ENCODE peak calls at places on chromosomes 2 and 18, in nine cellular contexts. S, H, Q, K, U, R, Y, X and L are unnamed samples.

GRCh38 chr18:59049726-59050660 is 89.7 kb upstream of the SEC11C start:
- DNase-seq in S (no peak), H (no peak), Q (peak), K (no peak), U (no peak), R (no peak), Y (no peak), X (no peak), L (peak)

GRCh38 chr2:46669016-46669415 is 189.7 kb downstream of the TMEM247 start:
- DNase-seq in S (no peak), H (no peak), Q (no peak), K (no peak), U (no peak), R (no peak), Y (no peak), X (no peak), L (no peak)

GRCh38 chr18:8745355-8746014 is 40.1 kb downstream of the MTCL1 start:
- DNase-seq in S (no peak), H (no peak), Q (no peak), K (no peak), U (no peak), R (no peak), Y (no peak), X (peak), L (no peak)

GRCh38 chr2:193837368-193837767 is 1642.6 kb upstream of the TMEFF2 start:
- DNase-seq in S (no peak), H (no peak), Q (no peak), K (peak), U (no peak), R (peak), Y (peak), X (no peak), L (no peak)

GRCh38 chr18:74682141-74682997 is 84.7 kb downstream of the ZNF407 start:
- DNase-seq in S (no peak), H (no peak), Q (no peak), K (no peak), U (no peak), R (no peak), Y (no peak), X (no peak), L (no peak)

GRCh38 chr2:98839292-98839691 is 96.7 kb downstream of the CRACDL start:
- DNase-seq in S (no peak), H (no peak), Q (no peak), K (peak), U (no peak), R (no peak), Y (no peak), X (peak), L (no peak)

GRCh38 chr2:43136862-43137261 is 89.5 kb downstream of the ZFP36L2 start:
- DNase-seq in S (no peak), H (peak), Q (no peak), K (no peak), U (peak), R (no peak), Y (no peak), X (no peak), L (peak)

GRCh38 chr2:223114170-223114569 is 62.2 kb downstream of the KCNE4 start:
- DNase-seq in S (no peak), H (no peak), Q (no peak), K (no peak), U (no peak), R (no peak), Y (no peak), X (no peak), L (no peak)

GRCh38 chr2:85665264-85665937 is 2.6 kb downstream of the SFTPB start:
- DNase-seq in S (no peak), H (no peak), Q (no peak), K (no peak), U (no peak), R (no peak), Y (no peak), X (no peak), L (no peak)

GRCh38 chr2:158664987-158665386 is 130.1 kb upstream of the DAPL1 start:
- DNase-seq in S (peak), H (no peak), Q (no peak), K (no peak), U (no peak), R (no peak), Y (no peak), X (peak), L (no peak)

GRCh38 chr2:20430461-20431302 is 16.2 kb upstream of the RHOB start:
- DNase-seq in S (no peak), H (peak), Q (no peak), K (peak), U (no peak), R (no peak), Y (peak), X (peak), L (peak)

GRCh38 chr2:195612515-195613495 is 44.2 kb upstream of the SLC39A10 start:
- DNase-seq in S (no peak), H (no peak), Q (peak), K (peak), U (no peak), R (peak), Y (no peak), X (peak), L (peak)

GRCh38 chr2:65436825-65437221 is 4.4 kb upstream of the SPRED2 start:
- DNase-seq in S (no peak), H (peak), Q (peak), K (no peak), U (no peak), R (no peak), Y (no peak), X (no peak), L (no peak)

GRCh38 chr2:12733846-12734245 is 17.1 kb downstream of the TRIB2 start:
- DNase-seq in S (peak), H (no peak), Q (no peak), K (no peak), U (no peak), R (no peak), Y (no peak), X (no peak), L (no peak)

GRCh38 chr2:45382744-45383143 is 228.3 kb downstream of the SRBD1 start:
- DNase-seq in S (no peak), H (no peak), Q (no peak), K (peak), U (no peak), R (no peak), Y (peak), X (peak), L (no peak)

GRCh38 chr2:167749641-167750040 is 497.8 kb downstream of the STK39 start:
- DNase-seq in S (no peak), H (no peak), Q (no peak), K (no peak), U (no peak), R (no peak), Y (no peak), X (no peak), L (no peak)

GRCh38 chr2:102895386-102895785 is 133.6 kb downstream of the TMEM182 start:
- DNase-seq in S (no peak), H (no peak), Q (peak), K (peak), U (no peak), R (no peak), Y (peak), X (no peak), L (peak)

GRCh38 chr2:170408461-170409163 is 230.7 kb downstream of the MYO3B start:
- DNase-seq in S (no peak), H (peak), Q (peak), K (no peak), U (no peak), R (no peak), Y (no peak), X (no peak), L (no peak)

GRCh38 chr18:8455661-8456614 is 153.3 kb upstream of the RAB12 start:
- DNase-seq in S (no peak), H (no peak), Q (no peak), K (no peak), U (no peak), R (no peak), Y (no peak), X (no peak), L (no peak)

GRCh38 chr2:219107837-219108236 is 47.1 kb upstream of the IHH start:
- DNase-seq in S (no peak), H (no peak), Q (no peak), K (no peak), U (no peak), R (no peak), Y (no peak), X (no peak), L (no peak)